ENCODE peak calls at places on chromosomes 5 and 9, in ten cellular contexts. One of them, this sample, is unnamed.

GRCh38 chr5:142246263-142246662 is 78.6 kb downstream of the SPRY4 start:
- DNase-seq in stimulated activated naive CD8-positive, alpha-beta T cell treated with anti-CD3 and anti-CD28 coated beads, Interleukin-15, amount 100 ng/mL, for 72 hours: no peak
- DNase-seq in stimulated activated CD4-positive, alpha-beta T cell treated with anti-CD3 and anti-CD28 coated beads, Interleukin-2, amount 100 ng/mL, for 48 hours: no peak
- DNase-seq in GM12892: no peak
- DNase-seq in ELR: peak
- DNase-seq in AML-193: no peak
- DNase-seq in hippocampal formation: no peak
- DNase-seq in ovary: no peak
- DNase-seq in EH: peak
- DNase-seq in right atrium auricular region: peak
- DNase-seq in this sample: no peak

GRCh38 chr5:151200913-151201445 is 22.9 kb downstream of the CCDC69 start:
- DNase-seq in stimulated activated naive CD8-positive, alpha-beta T cell treated with anti-CD3 and anti-CD28 coated beads, Interleukin-15, amount 100 ng/mL, for 72 hours: no peak
- DNase-seq in stimulated activated CD4-positive, alpha-beta T cell treated with anti-CD3 and anti-CD28 coated beads, Interleukin-2, amount 100 ng/mL, for 48 hours: no peak
- DNase-seq in GM12892: no peak
- DNase-seq in ELR: no peak
- DNase-seq in AML-193: no peak
- DNase-seq in hippocampal formation: no peak
- DNase-seq in ovary: no peak
- DNase-seq in EH: no peak
- DNase-seq in right atrium auricular region: no peak
- DNase-seq in this sample: no peak

GRCh38 chr5:113478691-113479090 is 9.6 kb downstream of the MCC start:
- DNase-seq in stimulated activated naive CD8-positive, alpha-beta T cell treated with anti-CD3 and anti-CD28 coated beads, Interleukin-15, amount 100 ng/mL, for 72 hours: no peak
- DNase-seq in stimulated activated CD4-positive, alpha-beta T cell treated with anti-CD3 and anti-CD28 coated beads, Interleukin-2, amount 100 ng/mL, for 48 hours: no peak
- DNase-seq in GM12892: no peak
- DNase-seq in ELR: no peak
- DNase-seq in AML-193: no peak
- DNase-seq in hippocampal formation: no peak
- DNase-seq in ovary: no peak
- DNase-seq in EH: no peak
- DNase-seq in right atrium auricular region: no peak
- DNase-seq in this sample: no peak

GRCh38 chr9:470795-471194 is 256.1 kb downstream of the DOCK8 start:
- DNase-seq in stimulated activated naive CD8-positive, alpha-beta T cell treated with anti-CD3 and anti-CD28 coated beads, Interleukin-15, amount 100 ng/mL, for 72 hours: no peak
- DNase-seq in stimulated activated CD4-positive, alpha-beta T cell treated with anti-CD3 and anti-CD28 coated beads, Interleukin-2, amount 100 ng/mL, for 48 hours: no peak
- DNase-seq in GM12892: no peak
- DNase-seq in ELR: no peak
- DNase-seq in AML-193: peak
- DNase-seq in hippocampal formation: peak
- DNase-seq in ovary: no peak
- DNase-seq in EH: no peak
- DNase-seq in right atrium auricular region: no peak
- DNase-seq in this sample: no peak

GRCh38 chr5:142627371-142628217 is 58.3 kb downstream of the FGF1 start:
- DNase-seq in stimulated activated naive CD8-positive, alpha-beta T cell treated with anti-CD3 and anti-CD28 coated beads, Interleukin-15, amount 100 ng/mL, for 72 hours: no peak
- DNase-seq in stimulated activated CD4-positive, alpha-beta T cell treated with anti-CD3 and anti-CD28 coated beads, Interleukin-2, amount 100 ng/mL, for 48 hours: no peak
- DNase-seq in GM12892: no peak
- DNase-seq in ELR: no peak
- DNase-seq in AML-193: no peak
- DNase-seq in hippocampal formation: no peak
- DNase-seq in ovary: no peak
- DNase-seq in EH: no peak
- DNase-seq in right atrium auricular region: no peak
- DNase-seq in this sample: no peak

GRCh38 chr5:131481569-131481968 is 153.5 kb downstream of the RAPGEF6 start:
- DNase-seq in stimulated activated naive CD8-positive, alpha-beta T cell treated with anti-CD3 and anti-CD28 coated beads, Interleukin-15, amount 100 ng/mL, for 72 hours: no peak
- DNase-seq in stimulated activated CD4-positive, alpha-beta T cell treated with anti-CD3 and anti-CD28 coated beads, Interleukin-2, amount 100 ng/mL, for 48 hours: no peak
- DNase-seq in GM12892: no peak
- DNase-seq in ELR: no peak
- DNase-seq in AML-193: no peak
- DNase-seq in hippocampal formation: no peak
- DNase-seq in ovary: no peak
- DNase-seq in EH: peak
- DNase-seq in right atrium auricular region: no peak
- DNase-seq in this sample: no peak

GRCh38 chr5:14256026-14256690 is 113.0 kb downstream of the TRIO start:
- DNase-seq in stimulated activated naive CD8-positive, alpha-beta T cell treated with anti-CD3 and anti-CD28 coated beads, Interleukin-15, amount 100 ng/mL, for 72 hours: no peak
- DNase-seq in stimulated activated CD4-positive, alpha-beta T cell treated with anti-CD3 and anti-CD28 coated beads, Interleukin-2, amount 100 ng/mL, for 48 hours: no peak
- DNase-seq in GM12892: no peak
- DNase-seq in ELR: no peak
- DNase-seq in AML-193: no peak
- DNase-seq in hippocampal formation: no peak
- DNase-seq in ovary: no peak
- DNase-seq in EH: no peak
- DNase-seq in right atrium auricular region: no peak
- DNase-seq in this sample: no peak

GRCh38 chr9:115976726-115977125 is 176.9 kb upstream of the PAPPA start:
- DNase-seq in stimulated activated naive CD8-positive, alpha-beta T cell treated with anti-CD3 and anti-CD28 coated beads, Interleukin-15, amount 100 ng/mL, for 72 hours: no peak
- DNase-seq in stimulated activated CD4-positive, alpha-beta T cell treated with anti-CD3 and anti-CD28 coated beads, Interleukin-2, amount 100 ng/mL, for 48 hours: no peak
- DNase-seq in GM12892: no peak
- DNase-seq in ELR: no peak
- DNase-seq in AML-193: no peak
- DNase-seq in hippocampal formation: no peak
- DNase-seq in ovary: no peak
- DNase-seq in EH: no peak
- DNase-seq in right atrium auricular region: no peak
- DNase-seq in this sample: no peak

This sample was measured in progenitor cell of endocrine pancreas.